ENCODE peak calls at places on chromosome 21, in four cellular contexts. K, V, T and Z are unnamed samples.

GRCh38 chr21:36696640-36697472 is 2.1 kb upstream of the SIM2 start:
- DNase-seq in K (peak), V (no peak), T (peak), Z (no peak)

GRCh38 chr21:43864806-43865470 is at the start of gene AGPAT3:
- DNase-seq in K (no peak), V (no peak), T (peak), Z (no peak)

GRCh38 chr21:34530264-34530663 is 18.3 kb upstream of the KCNE1 start:
- DNase-seq in K (no peak), V (peak), T (no peak), Z (no peak)

GRCh38 chr21:14686466-14687276 is 140.6 kb upstream of the SAMSN1 start:
- DNase-seq in K (no peak), V (no peak), T (no peak), Z (no peak)

GRCh38 chr21:26717146-26717739 is 128.0 kb downstream of the ADAMTS1 start:
- DNase-seq in K (no peak), V (peak), T (no peak), Z (no peak)

GRCh38 chr21:39385299-39386145 is 36.6 kb upstream of the HMGN1 start:
- DNase-seq in K (peak), V (peak), T (peak), Z (no peak)

GRCh38 chr21:17585875-17586450 is 26.7 kb downstream of the BTG3 start:
- DNase-seq in K (no peak), V (peak), T (no peak), Z (no peak)

GRCh38 chr21:27776925-27777553 is 810.2 kb upstream of the ADAMTS5 start:
- DNase-seq in K (no peak), V (peak), T (no peak), Z (no peak)

GRCh38 chr21:40176732-40177131 is 309.5 kb downstream of the PCP4 start:
- DNase-seq in K (peak), V (no peak), T (no peak), Z (no peak)

GRCh38 chr21:28342229-28342810 is 650.4 kb downstream of the LTN1 start:
- DNase-seq in K (no peak), V (no peak), T (no peak), Z (no peak)

GRCh38 chr21:25689226-25689625 is 45.5 kb downstream of the ATP5PF start:
- DNase-seq in K (no peak), V (no peak), T (no peak), Z (no peak)

GRCh38 chr21:16437586-16437985 is 707.8 kb downstream of the USP25 start:
- DNase-seq in K (no peak), V (no peak), T (no peak), Z (no peak)

DNA sequence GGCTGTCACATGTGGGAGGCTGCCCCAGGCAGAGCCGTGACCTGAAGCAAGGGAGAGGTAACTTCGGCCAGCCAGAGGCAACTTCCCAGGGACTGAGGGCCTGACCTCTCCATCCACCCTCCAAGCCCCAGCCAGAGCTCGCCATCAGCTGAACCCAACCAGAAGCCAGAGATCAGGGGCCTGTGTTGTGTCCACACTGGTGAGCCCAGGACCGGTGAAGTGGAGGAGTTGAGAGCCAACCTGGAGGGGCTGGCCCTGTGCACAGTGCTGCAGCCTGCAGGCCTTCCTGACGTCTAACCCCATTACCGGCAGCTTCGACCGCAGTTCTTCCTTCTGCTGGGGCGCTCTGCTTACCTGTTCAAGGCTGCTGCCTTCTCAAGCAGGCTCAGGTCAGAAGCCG is 19.6 kb upstream of the PDE9A start:
- DNase-seq in K (no peak), V (no peak), T (no peak), Z (no peak)
- TF ChIP-seq CTCF in K (no peak), V (no peak), T (no peak), Z (no peak)

GRCh38 chr21:18954415-18954972 is 550.9 kb upstream of the TMPRSS15 start:
- DNase-seq in K (no peak), V (no peak), T (no peak), Z (no peak)
- TF ChIP-seq CTCF in K (no peak), V (no peak), T (no peak), Z (no peak)

GRCh38 chr21:45472445-45473365 is 67.7 kb downstream of the COL18A1 start:
- DNase-seq in K (no peak), V (no peak), T (peak), Z (no peak)

GRCh38 chr21:45475004-45475685 is 67.1 kb downstream of the SLC19A1 start:
- DNase-seq in K (no peak), V (no peak), T (peak), Z (no peak)

GRCh38 chr21:45471229-45472052 is 66.5 kb downstream of the COL18A1 start:
- DNase-seq in K (no peak), V (peak), T (peak), Z (no peak)

GRCh38 chr21:45474323-45474950 is 67.8 kb downstream of the SLC19A1 start:
- DNase-seq in K (no peak), V (no peak), T (peak), Z (no peak)

DNA sequence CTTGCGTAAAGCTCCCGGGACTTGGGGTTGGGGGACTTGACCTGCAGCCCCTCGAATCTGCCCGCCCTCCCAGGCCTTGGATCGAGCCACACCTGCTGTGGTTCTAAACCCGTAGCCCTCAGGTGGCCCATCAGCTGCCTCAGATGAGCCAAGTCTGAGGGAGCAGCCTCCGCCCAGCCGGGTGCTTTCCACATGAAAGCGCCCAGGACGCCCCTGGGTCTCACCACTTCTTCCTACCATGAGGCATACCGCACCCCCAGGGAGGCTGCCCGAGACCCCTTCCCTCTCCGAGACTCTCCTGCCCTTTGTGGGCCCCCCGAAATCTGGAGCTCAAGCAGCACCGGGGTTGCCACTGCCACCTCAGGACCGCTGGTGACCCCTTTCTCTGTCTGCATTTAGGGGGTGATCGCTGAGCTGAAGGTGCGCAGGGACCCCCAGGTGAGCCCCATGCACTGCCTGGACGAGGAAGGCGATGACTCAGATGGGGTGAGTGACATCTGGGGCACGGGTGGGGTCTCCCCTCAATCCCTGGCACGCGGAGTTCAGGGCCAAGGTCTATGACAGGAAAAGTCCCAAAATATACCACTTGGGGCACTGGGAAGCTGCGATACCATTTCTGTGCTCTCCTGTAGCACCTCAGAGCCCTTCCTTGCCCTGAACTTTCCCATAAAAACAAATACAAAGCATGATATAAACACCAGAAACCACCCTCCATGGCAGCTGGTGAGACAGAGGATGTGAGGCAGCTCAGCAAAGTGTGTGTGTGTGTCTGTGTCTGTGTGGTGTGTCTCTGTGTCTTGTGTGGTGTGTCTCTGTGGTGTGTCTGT is 68.5 kb downstream of the SLC19A1 start:
- DNase-seq in K (no peak), V (peak), T (peak), Z (no peak)
- TF ChIP-seq CTCF in K (no peak), V (no peak), T (no peak), Z (no peak)

GRCh38 chr21:24014381-24014780 is 1592.9 kb downstream of the MRPL39 start:
- DNase-seq in K (no peak), V (no peak), T (no peak), Z (no peak)
- TF ChIP-seq CTCF in K (peak), V (peak), T (no peak), Z (peak)

GRCh38 chr21:46458315-46459023 is at the start of gene DIP2A:
- DNase-seq in K (peak), V (peak), T (peak), Z (peak)
- TF ChIP-seq CTCF in K (no peak), V (no peak), T (no peak), Z (no peak)

DNA sequence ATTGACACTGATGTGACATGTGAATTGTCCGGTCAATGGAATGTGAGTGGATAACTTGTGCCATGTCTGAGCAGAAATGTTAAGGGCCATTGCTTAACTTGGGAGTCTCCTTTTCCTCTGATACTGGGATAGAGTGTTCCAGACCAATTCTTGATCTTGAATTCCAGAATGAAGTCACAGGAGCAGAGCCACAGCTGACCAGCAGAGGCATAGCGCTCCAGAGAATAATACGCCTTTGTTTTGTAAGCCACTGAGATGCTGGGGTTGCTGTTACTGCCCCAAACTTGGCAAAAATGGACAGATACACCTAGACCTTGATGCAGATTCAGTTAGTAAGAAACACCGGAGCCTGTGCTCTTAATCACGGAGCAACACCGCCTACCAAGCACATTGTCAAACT is 6.3 kb downstream of the KCNJ6 start:
- DNase-seq in K (no peak), V (no peak), T (no peak), Z (no peak)
- TF ChIP-seq CTCF in K (peak), V (peak), T (no peak), Z (no peak)

GRCh38 chr21:30190554-30190953 is 23.9 kb upstream of the CLDN17 start:
- DNase-seq in K (no peak), V (no peak), T (no peak), Z (no peak)

GRCh38 chr21:30193201-30193600 is 22.7 kb downstream of the CLDN8 start:
- DNase-seq in K (no peak), V (no peak), T (no peak), Z (no peak)

GRCh38 chr21:30199989-30200388 is 15.9 kb downstream of the CLDN8 start:
- DNase-seq in K (no peak), V (no peak), T (no peak), Z (no peak)

GRCh38 chr21:30189763-30190162 is 23.2 kb upstream of the CLDN17 start:
- DNase-seq in K (no peak), V (no peak), T (no peak), Z (no peak)

GRCh38 chr21:30194701-30195299 is 21.1 kb downstream of the CLDN8 start:
- DNase-seq in K (no peak), V (peak), T (no peak), Z (no peak)
- TF ChIP-seq CTCF in K (peak), V (peak), T (peak), Z (peak)